ENCODE peak calls at places on chromosomes 5 and 9, in nine cellular contexts. One of them, this sample, is unnamed.

GRCh38 chr5:87400305-87400899 is 12.3 kb downstream of the CCNH start:
- DNase-seq in EL: peak
- DNase-seq in GM20000: peak
- DNase-seq in globus pallidus: peak
- DNase-seq in GM03348: peak
- DNase-seq in NCI-H1694 treated with DMSO at 0.1 percent for 48 hours: peak
- DNase-seq in activated T-helper 1 cell treated with anti-CD3 and anti-CD28 coated beads, Interleukin-2, amount 50 U/mL, for 16 hours: no peak
- DNase-seq in stimulated activated CD4-positive, alpha-beta T cell treated with anti-CD3 and anti-CD28 coated beads, Interleukin-1b, Interleukin-23, amount 100 ng/mL, for 4 hours: no peak
- DNase-seq in nephron progenitor cell: no peak
- DNase-seq in this sample: no peak

GRCh38 chr5:50807661-50808060 is 141.2 kb downstream of the PARP8 start:
- DNase-seq in NCI-H1694 treated with DMSO at 0.1 percent for 48 hours: no peak
- DNase-seq in stimulated activated CD4-positive, alpha-beta T cell treated with anti-CD3 and anti-CD28 coated beads, Interleukin-1b, Interleukin-23, amount 100 ng/mL, for 4 hours: no peak
- DNase-seq in EL: no peak
- DNase-seq in nephron progenitor cell: no peak
- DNase-seq in GM03348: no peak
- DNase-seq in GM20000: no peak
- DNase-seq in globus pallidus: no peak
- DNase-seq in activated T-helper 1 cell treated with anti-CD3 and anti-CD28 coated beads, Interleukin-2, amount 50 U/mL, for 16 hours: no peak
- DNase-seq in this sample: no peak

GRCh38 chr9:7121055-7121454 is 363.3 kb downstream of the KDM4C start:
- DNase-seq in NCI-H1694 treated with DMSO at 0.1 percent for 48 hours: no peak
- DNase-seq in globus pallidus: no peak
- DNase-seq in activated T-helper 1 cell treated with anti-CD3 and anti-CD28 coated beads, Interleukin-2, amount 50 U/mL, for 16 hours: no peak
- DNase-seq in stimulated activated CD4-positive, alpha-beta T cell treated with anti-CD3 and anti-CD28 coated beads, Interleukin-1b, Interleukin-23, amount 100 ng/mL, for 4 hours: no peak
- DNase-seq in GM03348: no peak
- DNase-seq in GM20000: peak
- DNase-seq in nephron progenitor cell: no peak
- DNase-seq in EL: no peak
- DNase-seq in this sample: no peak

GRCh38 chr9:86287013-86287412 is 4.7 kb upstream of the ISCA1 start:
- DNase-seq in activated T-helper 1 cell treated with anti-CD3 and anti-CD28 coated beads, Interleukin-2, amount 50 U/mL, for 16 hours: no peak
- DNase-seq in GM03348: peak
- DNase-seq in NCI-H1694 treated with DMSO at 0.1 percent for 48 hours: peak
- DNase-seq in EL: peak
- DNase-seq in GM20000: no peak
- DNase-seq in nephron progenitor cell: peak
- DNase-seq in globus pallidus: no peak
- DNase-seq in stimulated activated CD4-positive, alpha-beta T cell treated with anti-CD3 and anti-CD28 coated beads, Interleukin-1b, Interleukin-23, amount 100 ng/mL, for 4 hours: no peak
- DNase-seq in this sample: no peak

GRCh38 chr9:16335788-16336580 is 534.5 kb downstream of the BNC2 start:
- DNase-seq in activated T-helper 1 cell treated with anti-CD3 and anti-CD28 coated beads, Interleukin-2, amount 50 U/mL, for 16 hours: no peak
- DNase-seq in NCI-H1694 treated with DMSO at 0.1 percent for 48 hours: no peak
- DNase-seq in GM03348: peak
- DNase-seq in EL: peak
- DNase-seq in stimulated activated CD4-positive, alpha-beta T cell treated with anti-CD3 and anti-CD28 coated beads, Interleukin-1b, Interleukin-23, amount 100 ng/mL, for 4 hours: no peak
- DNase-seq in nephron progenitor cell: no peak
- DNase-seq in GM20000: no peak
- DNase-seq in globus pallidus: no peak
- DNase-seq in this sample: peak

GRCh38 chr9:14433293-14433818 is 119.4 kb upstream of the NFIB start:
- DNase-seq in globus pallidus: no peak
- DNase-seq in stimulated activated CD4-positive, alpha-beta T cell treated with anti-CD3 and anti-CD28 coated beads, Interleukin-1b, Interleukin-23, amount 100 ng/mL, for 4 hours: no peak
- DNase-seq in EL: no peak
- DNase-seq in activated T-helper 1 cell treated with anti-CD3 and anti-CD28 coated beads, Interleukin-2, amount 50 U/mL, for 16 hours: no peak
- DNase-seq in GM03348: no peak
- DNase-seq in GM20000: no peak
- DNase-seq in nephron progenitor cell: no peak
- DNase-seq in NCI-H1694 treated with DMSO at 0.1 percent for 48 hours: no peak
- DNase-seq in this sample: no peak

GRCh38 chr9:27117489-27118135 is 8.6 kb downstream of the TEK start:
- DNase-seq in nephron progenitor cell: no peak
- DNase-seq in EL: no peak
- DNase-seq in NCI-H1694 treated with DMSO at 0.1 percent for 48 hours: no peak
- DNase-seq in GM20000: no peak
- DNase-seq in globus pallidus: no peak
- DNase-seq in GM03348: peak
- DNase-seq in stimulated activated CD4-positive, alpha-beta T cell treated with anti-CD3 and anti-CD28 coated beads, Interleukin-1b, Interleukin-23, amount 100 ng/mL, for 4 hours: no peak
- DNase-seq in activated T-helper 1 cell treated with anti-CD3 and anti-CD28 coated beads, Interleukin-2, amount 50 U/mL, for 16 hours: no peak
- DNase-seq in this sample: peak

GRCh38 chr5:26009742-26010141 is 1028.6 kb downstream of the CDH9 start:
- DNase-seq in GM20000: no peak
- DNase-seq in nephron progenitor cell: peak
- DNase-seq in stimulated activated CD4-positive, alpha-beta T cell treated with anti-CD3 and anti-CD28 coated beads, Interleukin-1b, Interleukin-23, amount 100 ng/mL, for 4 hours: no peak
- DNase-seq in EL: no peak
- DNase-seq in NCI-H1694 treated with DMSO at 0.1 percent for 48 hours: no peak
- DNase-seq in globus pallidus: peak
- DNase-seq in activated T-helper 1 cell treated with anti-CD3 and anti-CD28 coated beads, Interleukin-2, amount 50 U/mL, for 16 hours: no peak
- DNase-seq in GM03348: no peak
- DNase-seq in this sample: no peak

GRCh38 chr5:113321266-113321665 is 113.5 kb downstream of the TSSK1B start:
- DNase-seq in EL: no peak
- DNase-seq in NCI-H1694 treated with DMSO at 0.1 percent for 48 hours: no peak
- DNase-seq in stimulated activated CD4-positive, alpha-beta T cell treated with anti-CD3 and anti-CD28 coated beads, Interleukin-1b, Interleukin-23, amount 100 ng/mL, for 4 hours: no peak
- DNase-seq in GM20000: no peak
- DNase-seq in GM03348: peak
- DNase-seq in nephron progenitor cell: no peak
- DNase-seq in globus pallidus: no peak
- DNase-seq in activated T-helper 1 cell treated with anti-CD3 and anti-CD28 coated beads, Interleukin-2, amount 50 U/mL, for 16 hours: no peak
- DNase-seq in this sample: no peak

GRCh38 chr5:152568101-152568500 is 163.0 kb upstream of the NMUR2 start:
- DNase-seq in globus pallidus: peak
- DNase-seq in activated T-helper 1 cell treated with anti-CD3 and anti-CD28 coated beads, Interleukin-2, amount 50 U/mL, for 16 hours: no peak
- DNase-seq in stimulated activated CD4-positive, alpha-beta T cell treated with anti-CD3 and anti-CD28 coated beads, Interleukin-1b, Interleukin-23, amount 100 ng/mL, for 4 hours: no peak
- DNase-seq in GM20000: no peak
- DNase-seq in nephron progenitor cell: no peak
- DNase-seq in GM03348: no peak
- DNase-seq in EL: no peak
- DNase-seq in NCI-H1694 treated with DMSO at 0.1 percent for 48 hours: no peak
- DNase-seq in this sample: no peak

GRCh38 chr9:23740531-23740930 is 85.5 kb downstream of the ELAVL2 start:
- DNase-seq in nephron progenitor cell: no peak
- DNase-seq in globus pallidus: no peak
- DNase-seq in GM20000: no peak
- DNase-seq in stimulated activated CD4-positive, alpha-beta T cell treated with anti-CD3 and anti-CD28 coated beads, Interleukin-1b, Interleukin-23, amount 100 ng/mL, for 4 hours: no peak
- DNase-seq in activated T-helper 1 cell treated with anti-CD3 and anti-CD28 coated beads, Interleukin-2, amount 50 U/mL, for 16 hours: no peak
- DNase-seq in GM03348: no peak
- DNase-seq in EL: no peak
- DNase-seq in NCI-H1694 treated with DMSO at 0.1 percent for 48 hours: no peak
- DNase-seq in this sample: no peak

GRCh38 chr5:127031147-127031862 is 947 bp upstream of the MARCHF3 start:
- DNase-seq in NCI-H1694 treated with DMSO at 0.1 percent for 48 hours: no peak
- DNase-seq in stimulated activated CD4-positive, alpha-beta T cell treated with anti-CD3 and anti-CD28 coated beads, Interleukin-1b, Interleukin-23, amount 100 ng/mL, for 4 hours: no peak
- DNase-seq in activated T-helper 1 cell treated with anti-CD3 and anti-CD28 coated beads, Interleukin-2, amount 50 U/mL, for 16 hours: no peak
- DNase-seq in GM03348: peak
- DNase-seq in EL: no peak
- DNase-seq in globus pallidus: no peak
- DNase-seq in nephron progenitor cell: peak
- DNase-seq in GM20000: no peak
- DNase-seq in this sample: no peak

GRCh38 chr5:151949909-151950308 is 25.3 kb upstream of the GLRA1 start:
- DNase-seq in GM20000: no peak
- DNase-seq in NCI-H1694 treated with DMSO at 0.1 percent for 48 hours: no peak
- DNase-seq in GM03348: no peak
- DNase-seq in activated T-helper 1 cell treated with anti-CD3 and anti-CD28 coated beads, Interleukin-2, amount 50 U/mL, for 16 hours: no peak
- DNase-seq in stimulated activated CD4-positive, alpha-beta T cell treated with anti-CD3 and anti-CD28 coated beads, Interleukin-1b, Interleukin-23, amount 100 ng/mL, for 4 hours: no peak
- DNase-seq in EL: no peak
- DNase-seq in nephron progenitor cell: no peak
- DNase-seq in globus pallidus: no peak
- DNase-seq in this sample: no peak

GRCh38 chr5:126938461-126938860 is 91.9 kb downstream of the MARCHF3 start:
- DNase-seq in activated T-helper 1 cell treated with anti-CD3 and anti-CD28 coated beads, Interleukin-2, amount 50 U/mL, for 16 hours: no peak
- DNase-seq in stimulated activated CD4-positive, alpha-beta T cell treated with anti-CD3 and anti-CD28 coated beads, Interleukin-1b, Interleukin-23, amount 100 ng/mL, for 4 hours: no peak
- DNase-seq in EL: peak
- DNase-seq in globus pallidus: no peak
- DNase-seq in GM20000: no peak
- DNase-seq in nephron progenitor cell: no peak
- DNase-seq in GM03348: peak
- DNase-seq in NCI-H1694 treated with DMSO at 0.1 percent for 48 hours: no peak
- DNase-seq in this sample: no peak

GRCh38 chr9:125343518-125344284 is 82.1 kb downstream of the GAPVD1 start:
- DNase-seq in stimulated activated CD4-positive, alpha-beta T cell treated with anti-CD3 and anti-CD28 coated beads, Interleukin-1b, Interleukin-23, amount 100 ng/mL, for 4 hours: no peak
- DNase-seq in activated T-helper 1 cell treated with anti-CD3 and anti-CD28 coated beads, Interleukin-2, amount 50 U/mL, for 16 hours: no peak
- DNase-seq in EL: peak
- DNase-seq in globus pallidus: peak
- DNase-seq in GM03348: no peak
- DNase-seq in NCI-H1694 treated with DMSO at 0.1 percent for 48 hours: no peak
- DNase-seq in nephron progenitor cell: no peak
- DNase-seq in GM20000: no peak
- DNase-seq in this sample: no peak

GRCh38 chr5:2739360-2740050 is 12.0 kb downstream of the IRX2 start:
- DNase-seq in EL: peak
- DNase-seq in GM20000: no peak
- DNase-seq in NCI-H1694 treated with DMSO at 0.1 percent for 48 hours: no peak
- DNase-seq in globus pallidus: no peak
- DNase-seq in nephron progenitor cell: peak
- DNase-seq in activated T-helper 1 cell treated with anti-CD3 and anti-CD28 coated beads, Interleukin-2, amount 50 U/mL, for 16 hours: no peak
- DNase-seq in stimulated activated CD4-positive, alpha-beta T cell treated with anti-CD3 and anti-CD28 coated beads, Interleukin-1b, Interleukin-23, amount 100 ng/mL, for 4 hours: no peak
- DNase-seq in GM03348: peak
- DNase-seq in this sample: no peak

GRCh38 chr5:10513501-10514442 is 50.1 kb upstream of the ANKRD33B start:
- DNase-seq in GM20000: no peak
- DNase-seq in EL: peak
- DNase-seq in stimulated activated CD4-positive, alpha-beta T cell treated with anti-CD3 and anti-CD28 coated beads, Interleukin-1b, Interleukin-23, amount 100 ng/mL, for 4 hours: no peak
- DNase-seq in activated T-helper 1 cell treated with anti-CD3 and anti-CD28 coated beads, Interleukin-2, amount 50 U/mL, for 16 hours: no peak
- DNase-seq in NCI-H1694 treated with DMSO at 0.1 percent for 48 hours: no peak
- DNase-seq in nephron progenitor cell: no peak
- DNase-seq in GM03348: peak
- DNase-seq in globus pallidus: no peak
- DNase-seq in this sample: no peak

GRCh38 chr9:34999576-34999975 is 10.0 kb downstream of the DNAJB5 start:
- DNase-seq in EL: no peak
- DNase-seq in activated T-helper 1 cell treated with anti-CD3 and anti-CD28 coated beads, Interleukin-2, amount 50 U/mL, for 16 hours: no peak
- DNase-seq in GM20000: peak
- DNase-seq in nephron progenitor cell: no peak
- DNase-seq in globus pallidus: no peak
- DNase-seq in NCI-H1694 treated with DMSO at 0.1 percent for 48 hours: no peak
- DNase-seq in GM03348: peak
- DNase-seq in stimulated activated CD4-positive, alpha-beta T cell treated with anti-CD3 and anti-CD28 coated beads, Interleukin-1b, Interleukin-23, amount 100 ng/mL, for 4 hours: no peak
- DNase-seq in this sample: peak

GRCh38 chr9:78296208-78296892 is 575 bp upstream of the PSAT1 start:
- DNase-seq in NCI-H1694 treated with DMSO at 0.1 percent for 48 hours: peak
- DNase-seq in EL: peak
- DNase-seq in GM03348: peak
- DNase-seq in activated T-helper 1 cell treated with anti-CD3 and anti-CD28 coated beads, Interleukin-2, amount 50 U/mL, for 16 hours: no peak
- DNase-seq in nephron progenitor cell: peak
- DNase-seq in globus pallidus: peak
- DNase-seq in GM20000: peak
- DNase-seq in stimulated activated CD4-positive, alpha-beta T cell treated with anti-CD3 and anti-CD28 coated beads, Interleukin-1b, Interleukin-23, amount 100 ng/mL, for 4 hours: peak
- DNase-seq in this sample: no peak

GRCh38 chr5:125477586-125477975 is 731.1 kb upstream of the ZNF608 start:
- DNase-seq in EL: no peak
- DNase-seq in GM03348: no peak
- DNase-seq in stimulated activated CD4-positive, alpha-beta T cell treated with anti-CD3 and anti-CD28 coated beads, Interleukin-1b, Interleukin-23, amount 100 ng/mL, for 4 hours: no peak
- DNase-seq in nephron progenitor cell: no peak
- DNase-seq in NCI-H1694 treated with DMSO at 0.1 percent for 48 hours: no peak
- DNase-seq in globus pallidus: no peak
- DNase-seq in activated T-helper 1 cell treated with anti-CD3 and anti-CD28 coated beads, Interleukin-2, amount 50 U/mL, for 16 hours: no peak
- DNase-seq in GM20000: no peak
- DNase-seq in this sample: no peak

GRCh38 chr9:96856363-96857286 is 2.3 kb upstream of the ZNF782 start:
- DNase-seq in NCI-H1694 treated with DMSO at 0.1 percent for 48 hours: peak
- DNase-seq in EL: peak
- DNase-seq in activated T-helper 1 cell treated with anti-CD3 and anti-CD28 coated beads, Interleukin-2, amount 50 U/mL, for 16 hours: peak
- DNase-seq in globus pallidus: peak
- DNase-seq in GM03348: peak
- DNase-seq in stimulated activated CD4-positive, alpha-beta T cell treated with anti-CD3 and anti-CD28 coated beads, Interleukin-1b, Interleukin-23, amount 100 ng/mL, for 4 hours: peak
- DNase-seq in GM20000: peak
- DNase-seq in nephron progenitor cell: peak
- DNase-seq in this sample: no peak

GRCh38 chr5:56668996-56669395 is 146.4 kb upstream of the MAP3K1 start:
- DNase-seq in GM20000: no peak
- DNase-seq in GM03348: no peak
- DNase-seq in globus pallidus: no peak
- DNase-seq in NCI-H1694 treated with DMSO at 0.1 percent for 48 hours: no peak
- DNase-seq in nephron progenitor cell: no peak
- DNase-seq in stimulated activated CD4-positive, alpha-beta T cell treated with anti-CD3 and anti-CD28 coated beads, Interleukin-1b, Interleukin-23, amount 100 ng/mL, for 4 hours: no peak
- DNase-seq in EL: no peak
- DNase-seq in activated T-helper 1 cell treated with anti-CD3 and anti-CD28 coated beads, Interleukin-2, amount 50 U/mL, for 16 hours: no peak
- DNase-seq in this sample: no peak

GRCh38 chr5:181259974-181260719 is 796 bp downstream of the TRIM52 start:
- DNase-seq in globus pallidus: no peak
- DNase-seq in activated T-helper 1 cell treated with anti-CD3 and anti-CD28 coated beads, Interleukin-2, amount 50 U/mL, for 16 hours: no peak
- DNase-seq in NCI-H1694 treated with DMSO at 0.1 percent for 48 hours: no peak
- DNase-seq in nephron progenitor cell: no peak
- DNase-seq in GM20000: no peak
- DNase-seq in EL: no peak
- DNase-seq in GM03348: no peak
- DNase-seq in stimulated activated CD4-positive, alpha-beta T cell treated with anti-CD3 and anti-CD28 coated beads, Interleukin-1b, Interleukin-23, amount 100 ng/mL, for 4 hours: no peak
- DNase-seq in this sample: peak

GRCh38 chr9:135814421-135814820 is 92.9 kb downstream of the CAMSAP1 start:
- DNase-seq in nephron progenitor cell: no peak
- DNase-seq in NCI-H1694 treated with DMSO at 0.1 percent for 48 hours: no peak
- DNase-seq in GM20000: no peak
- DNase-seq in GM03348: no peak
- DNase-seq in globus pallidus: no peak
- DNase-seq in EL: no peak
- DNase-seq in activated T-helper 1 cell treated with anti-CD3 and anti-CD28 coated beads, Interleukin-2, amount 50 U/mL, for 16 hours: no peak
- DNase-seq in stimulated activated CD4-positive, alpha-beta T cell treated with anti-CD3 and anti-CD28 coated beads, Interleukin-1b, Interleukin-23, amount 100 ng/mL, for 4 hours: no peak
- DNase-seq in this sample: no peak

GRCh38 chr9:89615661-89616060 is 10.8 kb downstream of the GADD45G start:
- DNase-seq in globus pallidus: no peak
- DNase-seq in nephron progenitor cell: no peak
- DNase-seq in NCI-H1694 treated with DMSO at 0.1 percent for 48 hours: no peak
- DNase-seq in GM20000: no peak
- DNase-seq in GM03348: no peak
- DNase-seq in stimulated activated CD4-positive, alpha-beta T cell treated with anti-CD3 and anti-CD28 coated beads, Interleukin-1b, Interleukin-23, amount 100 ng/mL, for 4 hours: no peak
- DNase-seq in EL: no peak
- DNase-seq in activated T-helper 1 cell treated with anti-CD3 and anti-CD28 coated beads, Interleukin-2, amount 50 U/mL, for 16 hours: no peak
- DNase-seq in this sample: no peak

GRCh38 chr5:77015938-77016569 is 14.2 kb upstream of the AGGF1 start:
- DNase-seq in activated T-helper 1 cell treated with anti-CD3 and anti-CD28 coated beads, Interleukin-2, amount 50 U/mL, for 16 hours: no peak
- DNase-seq in NCI-H1694 treated with DMSO at 0.1 percent for 48 hours: no peak
- DNase-seq in globus pallidus: peak
- DNase-seq in EL: peak
- DNase-seq in nephron progenitor cell: no peak
- DNase-seq in GM20000: peak
- DNase-seq in GM03348: peak
- DNase-seq in stimulated activated CD4-positive, alpha-beta T cell treated with anti-CD3 and anti-CD28 coated beads, Interleukin-1b, Interleukin-23, amount 100 ng/mL, for 4 hours: no peak
- DNase-seq in this sample: no peak

GRCh38 chr5:97554992-97555981 is 372.2 kb upstream of the RIOK2 start:
- DNase-seq in activated T-helper 1 cell treated with anti-CD3 and anti-CD28 coated beads, Interleukin-2, amount 50 U/mL, for 16 hours: no peak
- DNase-seq in stimulated activated CD4-positive, alpha-beta T cell treated with anti-CD3 and anti-CD28 coated beads, Interleukin-1b, Interleukin-23, amount 100 ng/mL, for 4 hours: no peak
- DNase-seq in nephron progenitor cell: no peak
- DNase-seq in NCI-H1694 treated with DMSO at 0.1 percent for 48 hours: no peak
- DNase-seq in globus pallidus: no peak
- DNase-seq in GM20000: no peak
- DNase-seq in EL: peak
- DNase-seq in GM03348: peak
- DNase-seq in this sample: no peak

GRCh38 chr9:38084556-38084880 is 15.5 kb upstream of the SHB start:
- DNase-seq in nephron progenitor cell: no peak
- DNase-seq in GM03348: no peak
- DNase-seq in NCI-H1694 treated with DMSO at 0.1 percent for 48 hours: no peak
- DNase-seq in activated T-helper 1 cell treated with anti-CD3 and anti-CD28 coated beads, Interleukin-2, amount 50 U/mL, for 16 hours: no peak
- DNase-seq in globus pallidus: peak
- DNase-seq in GM20000: peak
- DNase-seq in EL: no peak
- DNase-seq in stimulated activated CD4-positive, alpha-beta T cell treated with anti-CD3 and anti-CD28 coated beads, Interleukin-1b, Interleukin-23, amount 100 ng/mL, for 4 hours: no peak
- DNase-seq in this sample: peak

GRCh38 chr5:169006206-169006605 is 294.7 kb downstream of the SLIT3 start:
- DNase-seq in EL: no peak
- DNase-seq in GM03348: no peak
- DNase-seq in stimulated activated CD4-positive, alpha-beta T cell treated with anti-CD3 and anti-CD28 coated beads, Interleukin-1b, Interleukin-23, amount 100 ng/mL, for 4 hours: no peak
- DNase-seq in globus pallidus: no peak
- DNase-seq in nephron progenitor cell: no peak
- DNase-seq in activated T-helper 1 cell treated with anti-CD3 and anti-CD28 coated beads, Interleukin-2, amount 50 U/mL, for 16 hours: no peak
- DNase-seq in GM20000: no peak
- DNase-seq in NCI-H1694 treated with DMSO at 0.1 percent for 48 hours: no peak
- DNase-seq in this sample: no peak

GRCh38 chr5:16593013-16593412 is 23.8 kb downstream of the RETREG1 start:
- DNase-seq in GM03348: no peak
- DNase-seq in NCI-H1694 treated with DMSO at 0.1 percent for 48 hours: no peak
- DNase-seq in EL: peak
- DNase-seq in GM20000: no peak
- DNase-seq in activated T-helper 1 cell treated with anti-CD3 and anti-CD28 coated beads, Interleukin-2, amount 50 U/mL, for 16 hours: no peak
- DNase-seq in nephron progenitor cell: no peak
- DNase-seq in globus pallidus: no peak
- DNase-seq in stimulated activated CD4-positive, alpha-beta T cell treated with anti-CD3 and anti-CD28 coated beads, Interleukin-1b, Interleukin-23, amount 100 ng/mL, for 4 hours: no peak
- DNase-seq in this sample: no peak

GRCh38 chr5:92402045-92402444 is 1018.9 kb upstream of the ARRDC3 start:
- DNase-seq in NCI-H1694 treated with DMSO at 0.1 percent for 48 hours: no peak
- DNase-seq in activated T-helper 1 cell treated with anti-CD3 and anti-CD28 coated beads, Interleukin-2, amount 50 U/mL, for 16 hours: no peak
- DNase-seq in stimulated activated CD4-positive, alpha-beta T cell treated with anti-CD3 and anti-CD28 coated beads, Interleukin-1b, Interleukin-23, amount 100 ng/mL, for 4 hours: no peak
- DNase-seq in nephron progenitor cell: no peak
- DNase-seq in globus pallidus: no peak
- DNase-seq in GM03348: peak
- DNase-seq in GM20000: no peak
- DNase-seq in EL: peak
- DNase-seq in this sample: no peak

This sample was measured in RWPE2.